ENCODE peak calls at places on chromosomes 13 and 19, in four cellular contexts. R is H1, I is GM12878, K is GM12891. Q is an unnamed sample.

GRCh38 chr19:58538257-58539168 is 5.4 kb upstream of the TRIM28 start:
- DNase-seq in I (no peak), K (no peak), R (peak), Q (no peak)

GRCh38 chr19:14375055-14375581 is 6.1 kb upstream of the ADGRE5 start:
- DNase-seq in K (no peak), I (no peak), R (no peak), Q (no peak)

GRCh38 chr19:35337081-35337983 is 8.3 kb downstream of the CD22 start:
- DNase-seq in I (no peak), K (no peak), R (no peak), Q (no peak)

GRCh38 chr19:38151242-38151641 is 72.8 kb downstream of the DPF1 start:
- DNase-seq in R (no peak), K (no peak), I (no peak), Q (no peak)

GRCh38 chr13:28753208-28753892 is 34.6 kb upstream of the SLC46A3 start:
- DNase-seq in R (peak), K (no peak), I (no peak), Q (no peak)

GRCh38 chr13:39186205-39186880 is 148.1 kb downstream of the NHLRC3 start:
- DNase-seq in I (no peak), R (no peak), K (no peak), Q (no peak)

GRCh38 chr19:35027851-35028599 is 2.2 kb upstream of the SCN1B start:
- DNase-seq in R (no peak), K (no peak), I (no peak), Q (no peak)

GRCh38 chr13:106532111-106532929 is 3.1 kb downstream of the EFNB2 start:
- DNase-seq in K (no peak), I (no peak), R (no peak), Q (no peak)

GRCh38 chr13:110643324-110643723 is 28.0 kb downstream of the NAXD start:
- DNase-seq in I (no peak), R (peak), K (no peak), Q (no peak)

GRCh38 chr13:51153527-51153926 is 42.5 kb upstream of the C13orf42 start:
- DNase-seq in R (peak), I (no peak), K (no peak), Q (no peak)

GRCh38 chr19:51439021-51439465 is 19.2 kb downstream of the SIGLEC8 start:
- DNase-seq in K (no peak), I (no peak), R (no peak), Q (no peak)

GRCh38 chr19:44807162-44807561 is 1.7 kb upstream of the BCAM start:
- DNase-seq in K (no peak), I (no peak), R (no peak), Q (no peak)

GRCh38 chr13:109954441-109954840 is 168.1 kb upstream of the IRS2 start:
- DNase-seq in I (no peak), R (no peak), K (no peak), Q (no peak)

GRCh38 chr19:16370671-16371391 is 46.2 kb downstream of the KLF2 start:
- DNase-seq in K (no peak), I (no peak), R (no peak), Q (no peak)

GRCh38 chr13:52991344-52992020 is 37.1 kb upstream of the OLFM4 start:
- DNase-seq in K (no peak), R (no peak), I (no peak), Q (no peak)

GRCh38 chr13:41639955-41640780 is 182.8 kb downstream of the RGCC start:
- DNase-seq in K (no peak), R (no peak), I (no peak), Q (no peak)

DNA sequence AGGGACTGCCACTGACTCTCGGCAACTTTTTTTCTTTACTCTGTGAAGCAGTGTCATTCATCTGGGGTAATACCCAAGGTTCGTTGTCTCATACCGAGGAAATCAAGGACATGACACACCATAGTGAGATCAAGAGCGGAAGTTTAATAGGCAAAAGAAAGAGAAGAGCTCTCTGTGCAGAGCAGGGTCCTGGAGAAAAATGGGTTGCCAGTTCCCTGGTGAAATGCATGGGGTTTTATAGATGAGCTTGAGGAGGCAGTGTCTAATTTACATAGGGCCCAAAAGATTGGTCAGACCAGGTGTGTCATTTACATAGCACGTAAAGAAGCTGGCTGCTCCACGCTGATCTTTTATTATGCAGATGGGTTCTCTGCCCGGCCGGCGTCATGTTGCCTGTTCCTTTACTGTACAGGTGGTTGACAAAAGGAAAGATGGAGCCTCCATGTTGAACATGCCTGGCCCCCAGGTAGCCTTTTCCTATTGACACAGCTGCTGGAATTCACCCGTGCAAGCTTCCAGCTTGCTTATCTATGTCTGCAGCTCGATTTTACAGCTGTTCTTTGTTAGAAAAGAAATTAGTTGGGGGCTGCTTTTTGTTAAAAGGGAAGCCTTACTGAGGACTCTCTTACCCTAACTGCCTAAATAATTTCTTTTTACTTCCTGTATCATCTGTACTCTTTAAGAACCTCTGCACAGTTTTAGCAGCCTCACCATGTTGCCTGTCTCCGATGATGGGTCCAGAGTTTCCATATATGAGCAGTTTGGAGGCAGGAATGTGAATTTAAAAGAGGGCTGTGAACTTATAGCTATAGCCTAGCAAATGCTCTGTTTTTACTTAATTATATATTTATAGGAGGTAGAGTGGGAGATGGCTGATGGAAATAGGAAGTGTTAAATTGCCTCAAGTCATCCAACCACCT is 98.0 kb upstream of the DIAPH3 start:
- DNase-seq in K (no peak), R (no peak), I (no peak), Q (no peak)
- TF ChIP-seq TAF1 in K (no peak), R (peak), I (no peak), Q (no peak)

DNA sequence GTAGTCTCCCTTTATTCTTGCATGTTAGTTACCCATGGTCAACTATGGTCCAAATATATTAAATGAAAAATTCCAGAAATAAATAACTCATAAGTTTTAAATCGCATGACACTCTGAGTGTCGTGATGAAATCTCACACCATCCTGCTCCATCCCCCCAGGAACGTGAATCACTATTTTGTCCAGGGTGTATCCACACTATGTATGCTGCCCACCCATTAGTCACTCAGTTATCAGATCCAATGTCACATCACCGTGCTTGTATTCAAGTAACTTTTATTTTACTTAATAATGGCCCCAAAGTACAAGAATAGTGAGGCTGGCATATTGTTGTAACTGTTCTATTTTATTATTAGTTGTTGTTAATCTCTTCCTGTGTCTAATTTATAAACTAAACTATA is 115.8 kb upstream of the SERP2 start:
- DNase-seq in K (no peak), I (no peak), R (no peak), Q (no peak)
- TF ChIP-seq POLR2A in K (no peak), I (no peak), R (no peak), Q (no peak)

DNA sequence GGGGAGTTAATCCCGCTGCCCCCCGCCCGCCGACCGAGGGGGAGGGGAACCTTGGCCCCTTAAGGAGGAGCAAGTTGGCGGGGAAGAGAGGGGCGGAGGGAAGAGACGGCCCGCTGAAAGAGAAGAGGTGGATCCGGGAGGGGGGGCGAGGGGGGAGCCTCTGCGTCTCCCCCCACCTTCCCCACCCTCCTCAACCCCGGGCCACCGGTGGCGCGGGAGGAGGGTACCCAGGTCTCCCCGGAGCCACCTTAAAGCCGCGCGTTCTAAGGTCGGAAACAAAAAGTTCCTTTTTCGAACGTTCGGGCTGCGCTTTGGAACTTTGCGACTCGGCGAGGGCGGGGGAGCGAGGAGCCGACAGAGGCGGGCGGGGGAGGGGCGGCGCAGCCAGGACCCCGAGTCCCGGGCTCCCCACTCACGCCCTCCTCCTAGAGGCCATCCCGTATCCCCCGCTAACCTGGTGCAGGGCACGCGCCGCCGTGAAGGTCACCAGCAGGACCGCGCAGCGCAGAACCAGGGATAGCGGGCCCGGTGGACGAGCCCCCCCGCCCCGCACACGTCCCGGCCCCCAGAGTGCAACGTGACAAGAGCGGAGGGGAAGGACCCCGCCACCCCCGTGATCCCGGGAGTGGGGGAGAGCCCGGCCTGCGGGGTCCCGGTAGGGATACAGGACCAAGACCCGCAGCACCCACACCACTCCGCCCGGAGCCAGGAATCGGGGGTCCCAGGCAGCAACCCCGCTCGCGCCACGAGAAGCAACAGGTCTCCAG is 662 bp downstream of the ERF start:
- DNase-seq in R (peak), K (peak), I (no peak), Q (peak)
- TF ChIP-seq POLR2AphosphoS5 in R (peak), K (no peak), I (no peak), Q (no peak)

DNA sequence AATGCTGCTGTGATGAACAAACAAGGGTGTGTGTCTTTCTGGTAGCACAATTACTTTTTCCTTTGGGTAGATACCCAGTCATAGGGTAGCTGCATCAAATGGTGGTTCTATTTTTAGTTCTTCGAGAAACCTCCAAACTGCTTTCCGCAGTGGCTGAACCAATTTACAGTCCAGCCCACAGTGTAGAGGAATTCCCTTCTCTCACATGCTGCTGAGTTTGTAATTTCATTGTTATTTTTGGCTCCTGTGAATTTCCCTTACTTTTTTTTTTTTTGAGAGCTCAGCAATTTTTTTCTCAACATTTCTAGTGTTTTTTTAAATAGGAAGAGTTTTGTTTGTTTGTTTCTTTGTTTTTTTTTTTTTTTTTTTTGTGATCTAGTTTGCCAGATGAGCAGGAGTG is 37.5 kb upstream of the ADGRE1 start:
- DNase-seq in K (no peak), R (no peak), I (no peak), Q (no peak)
- TF ChIP-seq TAF1 in K (no peak), R (no peak), I (no peak), Q (no peak)

DNA sequence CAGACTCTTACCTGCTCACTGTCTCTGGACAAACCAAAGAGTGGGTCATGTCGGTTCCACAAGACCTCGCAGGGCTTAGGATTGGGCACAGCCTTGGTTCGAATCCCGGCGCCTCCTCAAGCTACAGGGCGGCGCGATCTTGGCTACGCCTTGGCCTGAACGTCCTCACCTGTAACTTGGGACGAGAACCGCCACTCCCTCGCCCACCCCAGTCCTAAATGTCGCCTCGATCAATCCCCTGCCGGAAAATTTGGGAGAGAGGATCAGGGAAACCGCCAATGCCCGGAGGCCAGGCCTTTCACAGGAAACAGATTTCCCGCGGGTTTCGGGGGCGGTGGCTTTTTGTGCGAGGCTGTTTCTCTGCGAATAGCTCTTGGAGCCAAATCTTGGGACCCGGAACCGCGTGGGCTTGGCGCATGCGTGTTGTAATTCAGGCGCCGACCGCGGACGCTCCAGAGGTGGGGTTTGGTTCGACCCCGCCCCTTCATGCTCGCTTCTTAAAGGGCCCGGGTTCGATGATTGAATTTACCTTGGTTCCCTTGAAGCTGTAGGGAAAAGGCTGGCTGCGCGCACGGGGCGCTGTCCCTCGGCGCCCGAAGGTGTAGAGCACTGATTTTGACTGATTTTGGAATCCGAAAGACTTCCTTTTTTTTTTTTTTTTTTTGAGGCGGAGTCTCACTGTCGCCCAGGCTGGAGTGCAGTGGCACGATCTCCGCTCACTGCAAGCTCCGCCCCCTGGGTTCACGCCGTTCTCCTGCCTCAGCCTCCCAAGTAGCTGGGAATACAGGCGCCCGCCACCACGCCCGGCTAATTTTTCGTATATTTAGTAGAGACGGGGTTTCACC is at the start of gene NR2C2AP:
- DNase-seq in K (peak), R (peak), I (peak), Q (peak)
- TF ChIP-seq POLR2A in K (peak), R (no peak), I (peak), Q (peak)

GRCh38 chr19:40589723-40590429 is 11.3 kb upstream of the LTBP4 start:
- DNase-seq in I (no peak), K (no peak), R (no peak), Q (no peak)
- TF ChIP-seq POLR2AphosphoS5 in I (no peak), K (no peak), R (no peak), Q (peak)

DNA sequence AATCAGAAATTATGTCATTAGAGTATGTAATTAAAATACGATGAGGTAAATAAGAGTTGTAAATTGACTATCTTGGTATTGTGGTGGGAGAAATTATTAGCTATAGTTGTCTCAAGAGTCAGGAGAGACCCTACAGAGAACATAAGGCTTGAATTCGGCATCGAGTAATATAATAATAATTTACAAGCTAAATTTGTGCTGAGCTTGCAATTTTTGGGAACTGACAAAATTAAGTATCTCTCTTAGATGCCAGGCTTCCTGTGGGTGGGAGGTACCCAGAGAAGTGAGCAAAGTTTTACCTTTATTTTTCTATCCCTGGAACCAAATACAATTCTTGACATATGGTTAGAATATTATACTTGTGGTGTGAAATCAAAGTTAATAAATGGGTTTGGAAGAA is 1637.0 kb downstream of the EFNB2 start:
- DNase-seq in I (no peak), R (no peak), K (no peak), Q (no peak)
- TF ChIP-seq TAF1 in I (no peak), R (no peak), K (no peak), Q (no peak)

GRCh38 chr19:49067554-49067953 is 2.9 kb upstream of the NTF4 start:
- DNase-seq in K (no peak), R (no peak), I (no peak), Q (no peak)

GRCh38 chr19:49069026-49069425 is 3.5 kb downstream of the KCNA7 start:
- DNase-seq in R (no peak), I (no peak), K (no peak), Q (no peak)

GRCh38 chr19:49064768-49065611 is at the start of gene NTF4:
- DNase-seq in I (no peak), K (no peak), R (peak), Q (no peak)

GRCh38 chr19:49064029-49064629 is 489 bp downstream of the NTF4 start:
- DNase-seq in R (no peak), K (no peak), I (no peak), Q (no peak)

DNA sequence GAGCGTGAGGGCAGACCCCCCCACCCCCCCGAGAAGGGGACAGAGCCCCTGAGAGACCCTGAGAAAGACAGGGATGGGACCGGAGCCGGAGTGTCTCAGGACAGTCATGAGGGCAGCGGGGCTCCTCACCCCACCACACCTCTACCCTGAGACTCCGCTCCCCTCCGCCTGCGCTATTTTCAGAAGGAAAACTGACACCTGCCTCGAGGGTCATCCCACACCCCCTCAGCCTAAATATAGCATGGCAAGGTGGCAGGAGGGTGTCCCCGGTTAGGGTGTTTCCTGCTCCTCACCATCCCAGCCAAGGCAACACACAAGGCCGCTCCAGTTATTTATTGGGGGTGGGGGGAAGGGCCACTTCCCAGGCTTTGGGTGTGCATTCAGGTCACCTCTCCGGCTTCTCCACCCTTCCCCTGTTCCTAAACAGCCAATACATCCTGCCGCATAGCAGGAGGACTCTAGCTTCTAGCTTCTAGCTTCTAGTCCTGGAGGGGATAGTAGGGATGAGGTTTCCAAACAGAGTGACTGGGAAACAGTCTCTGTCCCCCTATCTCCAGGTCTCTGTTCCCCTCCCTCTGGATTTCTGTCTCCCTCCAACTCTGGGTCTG is 1.4 kb upstream of the NTF4 start:
- DNase-seq in R (no peak), I (no peak), K (no peak), Q (no peak)
- TF ChIP-seq POLR2A in R (no peak), I (no peak), K (no peak), Q (no peak)

Q was measured in GM12892.